ENCODE peak calls at places on chromosomes 5 and 9, in seven cellular contexts. L is Peyer's patch, Z is NB4, S is lower leg skin, X is HepG2, U is body of pancreas, P is H54. J is an unnamed sample.

GRCh38 chr5:54547711-54548250 is 30.2 kb downstream of the SNX18 start:
- DNase-seq in L (peak), P (no peak), S (peak), X (peak), Z (no peak), U (peak), J (no peak)

GRCh38 chr9:126916909-126917308 is 2.3 kb downstream of the RALGPS1 start:
- DNase-seq in U (no peak), S (no peak), P (no peak), L (no peak), Z (peak), X (peak), J (no peak)

GRCh38 chr9:1051286-1052118 is 1.3 kb downstream of the DMRT2 start:
- DNase-seq in P (no peak), Z (no peak), U (peak), X (no peak), L (no peak), S (peak), J (no peak)

GRCh38 chr5:115262405-115263247 is at the start of gene PGGT1B:
- DNase-seq in X (peak), U (peak), Z (peak), L (peak), S (peak), P (peak), J (peak)

GRCh38 chr9:19379697-19380046 is 364 bp downstream of the RPS6 start:
- DNase-seq in Z (no peak), S (peak), X (no peak), P (no peak), L (peak), U (peak), J (no peak)

GRCh38 chr9:16039103-16039987 is 486.5 kb downstream of the CCDC171 start:
- DNase-seq in L (no peak), P (no peak), Z (peak), U (no peak), X (peak), S (no peak), J (no peak)

GRCh38 chr5:157718529-157718928 is 12.7 kb upstream of the THG1L start:
- DNase-seq in S (no peak), Z (peak), U (no peak), L (no peak), P (no peak), X (peak), J (no peak)

GRCh38 chr5:102664946-102665345 is 90.2 kb upstream of the PAM start:
- DNase-seq in L (no peak), U (no peak), Z (no peak), S (no peak), P (no peak), X (no peak), J (no peak)

GRCh38 chr5:126744842-126745241 is 32.1 kb upstream of the LMNB1 start:
- DNase-seq in Z (no peak), L (no peak), X (no peak), U (no peak), S (no peak), P (no peak), J (no peak)

GRCh38 chr5:171207256-171207866 is 101.7 kb upstream of the TLX3 start:
- DNase-seq in Z (peak), U (no peak), L (no peak), S (no peak), X (peak), P (peak), J (no peak)

GRCh38 chr5:144060598-144060997 is 109.9 kb downstream of the YIPF5 start:
- DNase-seq in S (no peak), Z (no peak), U (no peak), L (no peak), X (no peak), P (peak), J (no peak)

GRCh38 chr5:172276214-172276613 is 7.3 kb downstream of the UBTD2 start:
- DNase-seq in S (no peak), Z (no peak), U (no peak), P (no peak), L (no peak), X (peak), J (no peak)

GRCh38 chr5:43141211-43141610 is 20.5 kb downstream of the ZNF131 start:
- DNase-seq in Z (no peak), S (no peak), U (no peak), X (no peak), L (no peak), P (no peak), J (no peak)

GRCh38 chr9:33350310-33350709 is 52.1 kb downstream of the AQP7 start:
- DNase-seq in U (no peak), P (peak), Z (no peak), L (no peak), S (no peak), X (no peak), J (no peak)

GRCh38 chr5:134131165-134131564 is 16.7 kb downstream of the TCF7 start:
- DNase-seq in Z (no peak), L (no peak), U (no peak), P (no peak), S (no peak), X (no peak), J (no peak)

GRCh38 chr9:19471737-19472648 is 63.2 kb downstream of the ACER2 start:
- DNase-seq in Z (peak), S (peak), U (peak), X (peak), L (peak), P (peak), J (peak)

GRCh38 chr5:176796411-176796810 is 13.9 kb upstream of the UNC5A start:
- DNase-seq in X (no peak), P (peak), U (no peak), L (no peak), Z (no peak), S (no peak), J (no peak)

GRCh38 chr9:89410709-89411111 is 87.2 kb downstream of the SEMA4D start:
- DNase-seq in U (no peak), L (no peak), X (no peak), S (no peak), Z (no peak), P (peak), J (peak)

GRCh38 chr5:43661102-43661501 is 58.1 kb downstream of the NNT start:
- DNase-seq in P (no peak), X (peak), U (peak), S (no peak), L (no peak), Z (peak), J (no peak)

GRCh38 chr5:30539004-30539634 is 654.4 kb upstream of the CDH6 start:
- DNase-seq in U (peak), X (no peak), L (no peak), Z (no peak), P (no peak), S (no peak), J (no peak)

GRCh38 chr5:6567068-6567467 is 65.8 kb downstream of the NSUN2 start:
- DNase-seq in S (no peak), X (no peak), Z (no peak), L (no peak), U (no peak), P (no peak), J (no peak)

GRCh38 chr9:114687034-114687433 is 5.0 kb upstream of the TEX48 start:
- DNase-seq in S (no peak), Z (no peak), X (no peak), P (no peak), L (no peak), U (no peak), J (no peak)

GRCh38 chr9:93256878-93257807 is 73.2 kb downstream of the WNK2 start:
- DNase-seq in X (no peak), U (peak), S (peak), L (peak), P (no peak), Z (no peak), J (peak)

GRCh38 chr9:112028242-112029221 is 131.9 kb downstream of the UGCG start:
- DNase-seq in X (no peak), P (no peak), U (no peak), L (no peak), S (no peak), Z (no peak), J (no peak)

GRCh38 chr5:53488195-53488594 is 7.8 kb downstream of the FST start:
- DNase-seq in Z (no peak), P (no peak), L (no peak), S (no peak), U (no peak), X (no peak), J (no peak)

GRCh38 chr9:68750786-68751185 is 45.7 kb downstream of the PIP5K1B start:
- DNase-seq in L (no peak), S (no peak), Z (no peak), X (peak), P (no peak), U (no peak), J (no peak)

GRCh38 chr9:94687451-94687850 is 39.0 kb upstream of the AOPEP start:
- DNase-seq in Z (no peak), U (no peak), P (no peak), S (no peak), L (no peak), X (no peak), J (no peak)

GRCh38 chr5:55497712-55498111 is 37.1 kb downstream of the PLPP1 start:
- DNase-seq in X (no peak), L (no peak), P (no peak), Z (no peak), S (no peak), U (no peak), J (no peak)

GRCh38 chr5:59133801-59134261 is 551.0 kb downstream of the RAB3C start:
- DNase-seq in U (no peak), X (no peak), P (no peak), L (no peak), Z (peak), S (no peak), J (no peak)

GRCh38 chr5:110289213-110289810 is 437.2 kb downstream of the TMEM232 start:
- DNase-seq in Z (peak), X (no peak), P (no peak), S (no peak), U (no peak), L (no peak), J (no peak)

GRCh38 chr5:126920291-126920690 is 110.1 kb downstream of the MARCHF3 start:
- DNase-seq in X (no peak), L (no peak), S (no peak), U (no peak), Z (no peak), P (no peak), J (no peak)

GRCh38 chr9:99336531-99336930 is 114.4 kb downstream of the SEC61B start:
- DNase-seq in S (no peak), L (no peak), X (no peak), P (no peak), Z (no peak), U (no peak), J (no peak)

GRCh38 chr9:72459308-72459707 is 62.1 kb upstream of the TMC1 start:
- DNase-seq in Z (no peak), L (no peak), P (no peak), S (no peak), X (no peak), U (no peak), J (no peak)

GRCh38 chr9:126696764-126697145 is 83.0 kb downstream of the LMX1B start:
- DNase-seq in S (no peak), X (no peak), L (no peak), P (no peak), Z (no peak), U (no peak), J (peak)

GRCh38 chr9:90156318-90156717 is 486.3 kb downstream of the DIRAS2 start:
- DNase-seq in U (no peak), P (no peak), L (no peak), S (no peak), X (no peak), Z (no peak), J (no peak)

GRCh38 chr9:121074370-121075250 is at the start of gene CNTRL:
- DNase-seq in U (peak), Z (peak), P (peak), L (peak), X (peak), S (peak), J (peak)
- TF ChIP-seq POLR2A in U (peak), Z (peak), P (peak), L (no peak), X (no peak), S (no peak), J (peak)

DNA sequence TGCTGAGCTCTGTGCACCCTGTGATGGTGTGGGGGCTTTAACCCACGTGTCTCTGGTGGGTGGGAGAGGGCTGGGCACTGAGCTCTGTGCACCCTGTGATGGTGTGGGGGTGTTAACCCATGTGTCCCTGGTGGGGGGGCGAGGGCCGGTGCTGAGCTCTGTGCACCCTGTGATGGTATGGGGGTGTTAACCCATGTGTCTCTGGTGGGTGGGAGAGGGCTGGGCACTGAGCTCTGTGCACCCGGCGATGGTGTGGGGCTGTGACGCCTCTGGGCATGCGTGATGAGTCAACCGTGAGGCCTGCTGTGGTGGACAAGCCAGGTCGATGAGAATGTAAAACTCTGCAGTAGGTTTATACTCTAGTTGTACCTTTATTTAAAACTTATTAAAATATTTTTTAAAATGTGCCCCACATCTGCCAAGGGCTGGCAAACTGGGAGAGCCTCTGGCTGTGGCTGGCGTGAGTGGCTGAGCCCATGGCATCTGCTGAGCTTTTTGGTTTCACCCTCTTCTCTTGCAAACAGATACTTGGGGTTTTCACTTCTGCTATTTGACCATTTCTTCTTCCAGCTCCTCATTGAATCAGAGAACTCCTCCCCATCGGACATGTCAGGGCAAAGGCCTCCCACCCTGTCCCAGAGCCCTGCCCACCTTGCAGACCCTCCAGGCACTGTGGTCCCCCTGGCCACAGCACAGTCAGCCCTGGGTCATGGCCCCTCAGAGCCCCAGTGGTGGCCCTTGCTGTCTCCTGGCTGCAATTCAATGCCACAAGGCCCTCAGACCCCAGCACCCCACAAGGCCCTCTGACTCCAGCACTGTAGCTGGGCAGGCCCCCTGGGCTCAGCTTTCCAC is 18.5 kb upstream of the EXOC3 start:
- DNase-seq in U (no peak), Z (peak), L (peak), S (peak), X (no peak), P (no peak), J (peak)
- TF ChIP-seq POLR2A in U (no peak), Z (peak), L (no peak), S (no peak), X (no peak), P (no peak), J (peak)

GRCh38 chr9:136122425-136123383 is 4.0 kb upstream of the TMEM250 start:
- DNase-seq in S (peak), U (peak), X (peak), Z (peak), P (peak), L (peak), J (peak)
- TF ChIP-seq POLR2A in S (no peak), U (no peak), X (no peak), Z (no peak), P (no peak), L (peak), J (no peak)

GRCh38 chr9:133945977-133946753 is 46.0 kb downstream of the VAV2 start:
- DNase-seq in Z (peak), S (no peak), U (peak), X (no peak), L (no peak), P (no peak), J (no peak)

GRCh38 chr9:133944746-133945135 is 47.4 kb downstream of the VAV2 start:
- DNase-seq in Z (no peak), L (no peak), U (peak), X (no peak), S (no peak), P (peak), J (no peak)

GRCh38 chr9:133943781-133944745 is 48.1 kb downstream of the VAV2 start:
- DNase-seq in X (no peak), U (peak), Z (no peak), S (no peak), P (peak), L (no peak), J (no peak)

GRCh38 chr9:133946840-133947486 is 45.2 kb downstream of the VAV2 start:
- DNase-seq in U (peak), P (no peak), S (no peak), Z (no peak), X (no peak), L (no peak), J (no peak)

DNA sequence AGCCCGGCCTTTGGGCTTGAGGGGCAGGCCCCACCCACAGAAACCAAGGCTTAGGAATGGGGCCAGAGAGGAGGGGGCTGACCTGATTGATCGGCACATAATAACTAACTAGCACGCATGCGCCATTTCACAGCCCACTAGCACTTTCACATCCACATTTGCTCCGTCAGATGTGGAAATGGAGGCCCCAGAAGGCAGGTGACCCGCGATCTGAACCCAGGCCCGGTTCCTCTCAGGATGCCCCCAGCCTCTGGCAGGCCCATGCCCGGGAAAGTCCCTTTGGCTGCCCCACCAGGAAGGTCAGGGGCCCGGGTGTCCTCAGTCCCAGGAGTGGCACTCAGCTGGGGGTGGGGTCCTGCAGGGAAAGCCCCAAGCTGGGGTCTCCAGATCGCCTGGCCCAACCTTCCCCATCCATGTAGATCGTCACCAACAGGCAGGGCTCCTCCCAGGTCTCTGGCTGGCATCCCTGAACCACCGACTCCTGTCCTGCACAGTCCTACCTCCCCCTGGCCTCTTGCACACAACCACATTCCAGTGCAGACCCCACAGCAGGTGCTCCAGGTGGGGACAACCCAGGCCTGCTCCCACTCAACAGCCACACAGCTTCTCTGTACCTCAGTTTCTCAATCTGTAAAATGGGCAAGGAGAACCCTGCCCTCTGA is 46.7 kb downstream of the VAV2 start:
- DNase-seq in L (peak), U (peak), S (no peak), Z (no peak), P (no peak), X (no peak), J (peak)
- TF ChIP-seq POLR2A in L (no peak), U (no peak), S (no peak), Z (no peak), P (no peak), X (no peak), J (peak)

GRCh38 chr9:137410891-137411249 is 12.1 kb downstream of the EXD3 start:
- DNase-seq in L (no peak), Z (no peak), U (no peak), S (no peak), X (no peak), P (no peak), J (no peak)

GRCh38 chr9:137412431-137412830 is 10.5 kb downstream of the EXD3 start:
- DNase-seq in P (peak), Z (peak), L (no peak), S (no peak), U (no peak), X (no peak), J (no peak)

GRCh38 chr9:137411260-137411659 is 11.7 kb downstream of the EXD3 start:
- DNase-seq in L (no peak), X (no peak), Z (peak), U (no peak), P (peak), S (no peak), J (no peak)

GRCh38 chr9:137409515-137409914 is 13.4 kb downstream of the EXD3 start:
- DNase-seq in U (no peak), P (no peak), Z (no peak), X (no peak), L (no peak), S (no peak), J (no peak)

GRCh38 chr9:137411670-137412380 is 11.1 kb downstream of the EXD3 start:
- DNase-seq in Z (peak), P (peak), X (no peak), S (peak), L (peak), U (peak), J (peak)
- TF ChIP-seq POLR2A in Z (no peak), P (no peak), X (no peak), S (no peak), L (no peak), U (peak), J (no peak)

GRCh38 chr5:82347213-82347947 is 69.2 kb upstream of the RPS23 start:
- DNase-seq in X (no peak), S (peak), U (no peak), Z (no peak), L (no peak), P (no peak), J (no peak)
- TF ChIP-seq POLR2A in X (no peak), S (no peak), U (no peak), Z (no peak), L (no peak), P (no peak), J (no peak)

DNA sequence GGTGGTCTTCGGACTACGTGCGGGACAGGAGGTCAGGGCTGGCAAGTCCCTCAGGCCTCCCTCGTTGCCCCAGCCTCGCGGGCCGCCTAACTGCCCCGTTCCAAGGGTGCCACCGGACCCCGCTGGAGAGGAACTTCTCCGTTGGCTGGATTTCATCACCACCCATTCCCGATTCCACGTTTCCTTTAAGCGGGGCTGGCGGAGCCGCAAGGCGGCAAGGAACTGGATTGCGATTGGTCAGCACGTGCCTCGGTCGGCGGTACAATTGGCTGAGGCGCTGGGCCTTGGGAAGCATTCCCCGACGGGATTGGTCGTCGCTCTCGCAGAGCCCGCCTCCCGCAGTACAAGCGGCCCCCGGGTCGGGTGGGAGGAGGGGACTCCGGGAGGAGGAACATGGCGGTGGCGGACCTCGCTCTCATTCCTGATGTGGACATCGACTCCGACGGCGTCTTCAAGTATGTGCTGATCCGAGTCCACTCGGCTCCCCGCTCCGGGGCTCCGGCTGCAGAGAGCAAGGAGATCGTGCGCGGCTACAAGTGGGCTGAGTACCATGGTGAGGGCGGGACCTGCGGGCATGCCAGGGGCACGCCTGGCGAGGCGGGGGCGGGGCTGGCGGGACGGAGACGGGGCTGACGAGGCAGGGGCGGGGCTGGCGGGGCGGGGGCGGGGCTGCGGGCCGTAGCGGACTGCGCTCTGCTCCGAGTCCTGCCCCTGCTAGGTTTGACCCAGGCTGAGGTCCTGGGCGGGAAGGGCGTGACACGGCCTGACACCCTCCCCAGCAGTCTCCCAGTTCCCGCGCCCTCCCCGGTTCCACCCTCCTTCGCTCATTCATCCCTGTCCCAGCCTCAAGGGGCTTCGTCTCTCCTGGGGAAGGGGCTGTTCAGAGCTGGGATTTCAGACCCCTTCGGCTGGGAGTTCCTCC is at the start of gene PHPT1:
- DNase-seq in P (peak), Z (peak), L (peak), X (peak), U (peak), S (peak), J (peak)
- TF ChIP-seq POLR2A in P (peak), Z (peak), L (no peak), X (peak), U (peak), S (peak), J (peak)

GRCh38 chr5:140302786-140303639 is at the start of gene PFDN1:
- DNase-seq in X (peak), U (peak), L (peak), Z (peak), S (peak), P (peak), J (peak)
- TF ChIP-seq POLR2A in X (peak), U (peak), L (peak), Z (peak), S (no peak), P (no peak), J (peak)

J was measured in GM12892.